ENCODE peak calls at places on chromosome 3, in ten cellular contexts. N is GM10248; B is AG04450; X is MCF 10A; K is stomach; E is endodermal cell; F is right atrium auricular region; A is WTC11; M is colonic mucosa; Y is CD8-positive, alpha-beta T cell. S is an unnamed sample.
A peak's percentile ranks its signal among the peaks of the same experiment; 100 is the strongest.

GRCh38 chr3:71210257-71211002 is 373.1 kb downstream of the FOXP1 start:
- DNase-seq in N (no peak), B (no peak), X (peak; percentile 82), K (peak; percentile 35), E (peak; percentile 75), F (peak; percentile 70), A (no peak), M (no peak), Y (no peak), S (no peak)

GRCh38 chr3:146664403-146664802 is 59.3 kb upstream of the PLSCR5 start:
- DNase-seq in N (no peak), B (no peak), X (no peak), K (no peak), E (no peak), F (no peak), A (no peak), M (no peak), Y (no peak), S (no peak)

GRCh38 chr3:49298511-49298910 is 21.5 kb upstream of the C3orf62 start:
- DNase-seq in N (no peak), B (no peak), X (no peak), K (no peak), E (no peak), F (no peak), A (no peak), M (no peak), Y (no peak), S (no peak)

GRCh38 chr3:100609963-100610362 is 562 bp downstream of the ADGRG7 start:
- DNase-seq in N (no peak), B (no peak), X (no peak), K (no peak), E (no peak), F (no peak), A (no peak), M (no peak), Y (no peak), S (no peak)

GRCh38 chr3:14775011-14775410 is 43.8 kb upstream of the FGD5 start:
- DNase-seq in N (no peak), B (no peak), X (no peak), K (peak; percentile 21), E (peak; percentile 22), F (peak; percentile 34), A (peak; percentile 2), M (no peak), Y (no peak), S (no peak)

GRCh38 chr3:16516695-16517481 is 3.4 kb upstream of the RFTN1 start:
- DNase-seq in N (no peak), B (peak; percentile 45), X (peak; percentile 57), K (no peak), E (peak; percentile 71), F (peak; percentile 66), A (no peak), M (no peak), Y (no peak), S (peak; percentile 32)

GRCh38 chr3:22569570-22569969 is 633.6 kb upstream of the UBE2E2 start:
- DNase-seq in N (no peak), B (no peak), X (no peak), K (no peak), E (no peak), F (no peak), A (no peak), M (no peak), Y (no peak), S (no peak)

GRCh38 chr3:106759686-106760085 is 617.6 kb upstream of the CCDC54 start:
- DNase-seq in N (no peak), B (no peak), X (no peak), K (no peak), E (no peak), F (no peak), A (no peak), M (no peak), Y (no peak), S (no peak)

GRCh38 chr3:65330072-65330471 is 642.3 kb upstream of the ADAMTS9 start:
- DNase-seq in N (no peak), B (no peak), X (no peak), K (no peak), E (no peak), F (no peak), A (no peak), M (no peak), Y (no peak), S (no peak)

GRCh38 chr3:168054447-168054846 is 41.3 kb downstream of the GOLIM4 start:
- DNase-seq in N (no peak), B (no peak), X (no peak), K (no peak), E (no peak), F (no peak), A (no peak), M (no peak), Y (no peak), S (no peak)

GRCh38 chr3:41117398-41117870 is 81.9 kb upstream of the CTNNB1 start:
- DNase-seq in N (peak; percentile 67), B (peak; percentile 55), X (peak; percentile 98), K (peak; percentile 86), E (peak; percentile 47), F (peak; percentile 92), A (no peak), M (peak; percentile 93), Y (peak; percentile 83), S (no peak)

GRCh38 chr3:42501321-42501680 is 1.1 kb upstream of the VIPR1 start:
- DNase-seq in N (no peak), B (no peak), X (no peak), K (peak; percentile 25), E (no peak), F (peak; percentile 57), A (peak; percentile 57), M (peak; percentile 25), Y (no peak), S (peak; percentile 28)

GRCh38 chr3:144343777-144344176 is 372.2 kb downstream of the DIPK2A start:
- DNase-seq in N (no peak), B (no peak), X (no peak), K (no peak), E (no peak), F (no peak), A (no peak), M (no peak), Y (no peak), S (no peak)

DNA sequence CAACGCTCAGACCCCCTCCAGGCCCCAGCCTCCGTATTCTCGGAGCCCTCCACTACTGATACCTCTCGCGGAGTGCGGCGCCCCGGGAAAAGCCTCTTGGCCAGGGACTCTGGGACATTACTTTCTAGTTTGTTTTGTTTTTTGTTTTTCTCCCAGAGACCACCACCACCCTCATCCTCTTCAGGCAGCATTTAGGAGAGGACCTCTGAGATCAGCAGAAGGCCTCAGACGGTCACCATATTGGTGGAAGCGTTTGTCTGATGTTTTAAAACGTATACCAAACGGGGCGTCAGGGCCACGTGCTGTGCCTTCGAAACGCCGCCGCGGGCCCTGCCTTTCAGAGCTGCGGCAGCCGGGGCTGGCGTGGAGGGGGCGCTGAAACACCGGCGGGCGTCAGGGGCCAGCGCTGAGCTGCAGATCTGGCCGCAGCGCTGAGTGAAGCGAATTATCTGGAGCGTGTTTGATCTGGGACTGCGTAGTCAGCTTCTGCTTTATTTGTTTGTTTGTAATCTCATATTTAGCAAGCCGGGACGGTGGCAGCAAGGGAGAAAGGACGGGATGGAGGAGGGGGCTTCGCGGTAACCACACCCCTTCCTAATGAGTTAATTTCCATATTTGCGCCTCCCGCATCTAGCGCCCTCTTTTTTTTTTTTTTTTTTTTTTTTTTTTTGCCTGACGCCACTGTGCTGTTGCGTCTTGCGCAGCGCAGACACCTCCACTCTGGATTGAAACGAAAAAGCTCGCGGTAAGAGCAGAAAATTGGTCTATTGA is 14.8 kb downstream of the SOX2 start:
- DNase-seq in N (no peak), B (no peak), X (no peak), K (peak; percentile 63), E (peak; percentile 89), F (no peak), A (peak; percentile 81), M (no peak), Y (no peak), S (peak; percentile 69)
- TF ChIP-seq CTCF in N (peak; percentile 7), B (no peak), X (no peak), K (peak; percentile 10), E (peak; percentile 72), F (no peak), A (no peak), M (no peak), Y (no peak), S (no peak)

GRCh38 chr3:187742351-187743171 is 2.7 kb downstream of the BCL6 start:
- DNase-seq in N (no peak), B (no peak), X (peak; percentile 59), K (peak; percentile 55), E (no peak), F (no peak), A (no peak), M (peak; percentile 60), Y (no peak), S (no peak)
- TF ChIP-seq CTCF in N (no peak), B (no peak), X (no peak), K (no peak), E (no peak), F (no peak), A (no peak), M (no peak), Y (peak; percentile 24), S (no peak)

DNA sequence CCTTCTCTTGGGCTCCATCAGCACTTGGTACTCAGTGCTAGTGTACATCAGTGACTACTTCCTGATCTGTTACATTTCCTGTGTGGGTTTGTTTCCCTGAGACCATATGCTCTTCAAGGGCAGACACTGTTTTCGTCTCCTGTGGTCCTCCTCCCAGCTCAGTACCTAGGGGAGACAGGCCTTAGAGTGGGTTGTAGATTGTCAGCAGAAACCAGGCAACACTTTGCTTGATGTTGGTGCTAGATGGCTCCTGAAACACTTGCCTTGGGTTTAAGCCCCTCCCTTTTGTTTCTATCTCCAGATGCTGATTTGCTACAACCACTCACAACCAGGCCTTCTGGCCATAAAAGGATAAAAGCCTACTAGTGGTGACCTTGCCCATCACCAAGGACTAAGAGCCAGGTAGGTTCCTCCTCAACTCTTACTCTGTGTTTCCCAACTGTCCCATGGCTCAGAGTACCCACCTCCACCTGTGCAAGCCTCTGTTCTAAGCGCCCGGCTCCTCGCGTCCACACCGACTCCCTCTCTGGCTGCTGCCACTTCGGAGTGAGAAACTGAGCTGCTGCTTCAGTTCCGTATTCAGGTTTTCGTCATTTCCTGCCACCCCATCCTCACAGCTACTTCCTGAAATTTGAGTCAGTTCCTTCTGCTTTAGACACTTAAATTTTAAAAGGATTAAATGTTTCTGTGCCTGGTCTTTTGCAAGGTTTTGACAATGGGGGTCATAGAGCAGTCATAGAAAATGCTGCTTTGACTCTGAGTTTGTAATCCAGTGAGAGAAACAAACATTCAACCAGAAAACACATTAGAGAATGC is at the start of gene HCLS1:
- DNase-seq in N (peak; percentile 77), B (no peak), X (no peak), K (peak; percentile 51), E (no peak), F (peak; percentile 70), A (no peak), M (peak; percentile 46), Y (peak; percentile 63), S (peak; percentile 21)
- TF ChIP-seq CTCF in N (no peak), B (no peak), X (no peak), K (no peak), E (no peak), F (no peak), A (no peak), M (no peak), Y (no peak), S (no peak)

DNA sequence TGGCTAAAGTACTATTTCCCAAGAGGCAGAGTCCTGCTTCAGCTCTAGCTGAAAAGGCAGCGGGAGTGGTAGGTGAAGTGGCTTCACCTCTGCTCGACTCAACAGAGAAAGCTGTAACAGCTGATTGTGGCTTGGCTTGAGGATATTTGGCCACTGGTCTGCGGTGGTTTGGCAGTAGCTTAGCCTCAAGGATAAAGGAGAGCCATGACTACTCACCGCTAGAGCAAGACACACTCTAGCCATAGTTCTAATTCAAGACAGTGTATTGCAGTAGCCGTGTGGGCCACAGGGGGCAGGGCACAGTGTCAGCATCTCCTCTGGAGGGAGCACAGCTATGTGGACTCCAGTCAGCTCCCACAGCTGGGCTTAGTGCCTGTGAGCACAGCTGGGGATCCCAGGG is 23.5 kb downstream of the TPRG1 start:
- DNase-seq in N (no peak), B (no peak), X (peak; percentile 4), K (no peak), E (peak; percentile 73), F (no peak), A (peak; percentile 48), M (no peak), Y (no peak), S (no peak)
- TF ChIP-seq CTCF in N (no peak), B (peak; percentile 5), X (no peak), K (no peak), E (peak; percentile 66), F (no peak), A (peak; percentile 47), M (no peak), Y (no peak), S (no peak)